ENCODE peak calls at places on chromosomes 11 and 22, in eight cellular contexts. One of them, this sample, is unnamed.

GRCh38 chr11:120335596-120335927 is 651 bp upstream of the ARHGEF12 start:
- DNase-seq in activated CD4-positive, alpha-beta T cell treated with anti-CD3 and anti-CD28 coated beads, Interleukin-2, amount 50 U/mL, for 1 hour: peak; percentile 18
- DNase-seq in AG09309: no peak
- DNase-seq in stimulated activated CD4-positive, alpha-beta T cell treated with anti-CD3 and anti-CD28 coated beads, TNF-alpha, amount 100 ng/mL, for 4 hours: no peak
- DNase-seq in HS-5: no peak
- DNase-seq in body of pancreas: peak; percentile 48
- DNase-seq in RCC 7860: no peak
- DNase-seq in stimulated activated CD8-positive, alpha-beta memory T cell treated with anti-CD3 and anti-CD28 coated beads, Interleukin-15, amount 100 ng/mL, for 48 hours: no peak
- DNase-seq in this sample: no peak

GRCh38 chr11:117643606-117644300 is 153.3 kb downstream of the DSCAML1 start:
- DNase-seq in activated CD4-positive, alpha-beta T cell treated with anti-CD3 and anti-CD28 coated beads, Interleukin-2, amount 50 U/mL, for 1 hour: no peak
- DNase-seq in AG09309: no peak
- DNase-seq in stimulated activated CD4-positive, alpha-beta T cell treated with anti-CD3 and anti-CD28 coated beads, TNF-alpha, amount 100 ng/mL, for 4 hours: no peak
- DNase-seq in HS-5: no peak
- DNase-seq in body of pancreas: no peak
- DNase-seq in RCC 7860: no peak
- DNase-seq in stimulated activated CD8-positive, alpha-beta memory T cell treated with anti-CD3 and anti-CD28 coated beads, Interleukin-15, amount 100 ng/mL, for 48 hours: no peak
- DNase-seq in this sample: no peak

GRCh38 chr11:112216591-112217105 is 9.6 kb upstream of the PTS start:
- DNase-seq in activated CD4-positive, alpha-beta T cell treated with anti-CD3 and anti-CD28 coated beads, Interleukin-2, amount 50 U/mL, for 1 hour: no peak
- DNase-seq in AG09309: no peak
- DNase-seq in stimulated activated CD4-positive, alpha-beta T cell treated with anti-CD3 and anti-CD28 coated beads, TNF-alpha, amount 100 ng/mL, for 4 hours: no peak
- DNase-seq in HS-5: no peak
- DNase-seq in body of pancreas: no peak
- DNase-seq in RCC 7860: no peak
- DNase-seq in stimulated activated CD8-positive, alpha-beta memory T cell treated with anti-CD3 and anti-CD28 coated beads, Interleukin-15, amount 100 ng/mL, for 48 hours: no peak
- DNase-seq in this sample: no peak

GRCh38 chr11:26219506-26220117 is 112.3 kb upstream of the ANO3 start:
- DNase-seq in activated CD4-positive, alpha-beta T cell treated with anti-CD3 and anti-CD28 coated beads, Interleukin-2, amount 50 U/mL, for 1 hour: no peak
- DNase-seq in AG09309: no peak
- DNase-seq in stimulated activated CD4-positive, alpha-beta T cell treated with anti-CD3 and anti-CD28 coated beads, TNF-alpha, amount 100 ng/mL, for 4 hours: no peak
- DNase-seq in HS-5: no peak
- DNase-seq in body of pancreas: no peak
- DNase-seq in RCC 7860: no peak
- DNase-seq in stimulated activated CD8-positive, alpha-beta memory T cell treated with anti-CD3 and anti-CD28 coated beads, Interleukin-15, amount 100 ng/mL, for 48 hours: no peak
- DNase-seq in this sample: no peak

GRCh38 chr22:50734343-50734771 is 3.6 kb upstream of the ACR start:
- DNase-seq in activated CD4-positive, alpha-beta T cell treated with anti-CD3 and anti-CD28 coated beads, Interleukin-2, amount 50 U/mL, for 1 hour: no peak
- DNase-seq in AG09309: no peak
- DNase-seq in stimulated activated CD4-positive, alpha-beta T cell treated with anti-CD3 and anti-CD28 coated beads, TNF-alpha, amount 100 ng/mL, for 4 hours: no peak
- DNase-seq in HS-5: no peak
- DNase-seq in body of pancreas: no peak
- DNase-seq in RCC 7860: no peak
- DNase-seq in stimulated activated CD8-positive, alpha-beta memory T cell treated with anti-CD3 and anti-CD28 coated beads, Interleukin-15, amount 100 ng/mL, for 48 hours: no peak
- DNase-seq in this sample: no peak

GRCh38 chr11:107043242-107043991 is 25.1 kb upstream of the GUCY1A2 start:
- DNase-seq in activated CD4-positive, alpha-beta T cell treated with anti-CD3 and anti-CD28 coated beads, Interleukin-2, amount 50 U/mL, for 1 hour: no peak
- DNase-seq in AG09309: peak; percentile 88
- DNase-seq in stimulated activated CD4-positive, alpha-beta T cell treated with anti-CD3 and anti-CD28 coated beads, TNF-alpha, amount 100 ng/mL, for 4 hours: no peak
- DNase-seq in HS-5: peak; percentile 92
- DNase-seq in body of pancreas: no peak
- DNase-seq in RCC 7860: peak; percentile 97
- DNase-seq in stimulated activated CD8-positive, alpha-beta memory T cell treated with anti-CD3 and anti-CD28 coated beads, Interleukin-15, amount 100 ng/mL, for 48 hours: no peak
- DNase-seq in this sample: peak; percentile 34

GRCh38 chr11:6771926-6772898 is at the start of gene OR2AG2:
- DNase-seq in activated CD4-positive, alpha-beta T cell treated with anti-CD3 and anti-CD28 coated beads, Interleukin-2, amount 50 U/mL, for 1 hour: no peak
- DNase-seq in AG09309: no peak
- DNase-seq in stimulated activated CD4-positive, alpha-beta T cell treated with anti-CD3 and anti-CD28 coated beads, TNF-alpha, amount 100 ng/mL, for 4 hours: no peak
- DNase-seq in HS-5: no peak
- DNase-seq in body of pancreas: peak; percentile 34
- DNase-seq in RCC 7860: no peak
- DNase-seq in stimulated activated CD8-positive, alpha-beta memory T cell treated with anti-CD3 and anti-CD28 coated beads, Interleukin-15, amount 100 ng/mL, for 48 hours: no peak
- DNase-seq in this sample: peak; percentile 7

GRCh38 chr22:20858615-20859416 is at the start of the genes PI4KA and SNAP29:
- DNase-seq in activated CD4-positive, alpha-beta T cell treated with anti-CD3 and anti-CD28 coated beads, Interleukin-2, amount 50 U/mL, for 1 hour: peak; percentile 97
- DNase-seq in AG09309: peak; percentile 92
- DNase-seq in stimulated activated CD4-positive, alpha-beta T cell treated with anti-CD3 and anti-CD28 coated beads, TNF-alpha, amount 100 ng/mL, for 4 hours: peak; percentile 92
- DNase-seq in HS-5: peak; percentile 86
- DNase-seq in body of pancreas: peak; percentile 99
- DNase-seq in RCC 7860: peak; percentile 92
- DNase-seq in stimulated activated CD8-positive, alpha-beta memory T cell treated with anti-CD3 and anti-CD28 coated beads, Interleukin-15, amount 100 ng/mL, for 48 hours: peak; percentile 97
- DNase-seq in this sample: peak; percentile 98

GRCh38 chr11:121714356-121714755 is 261.6 kb upstream of the SORL1-AS1 start:
- DNase-seq in activated CD4-positive, alpha-beta T cell treated with anti-CD3 and anti-CD28 coated beads, Interleukin-2, amount 50 U/mL, for 1 hour: no peak
- DNase-seq in AG09309: no peak
- DNase-seq in stimulated activated CD4-positive, alpha-beta T cell treated with anti-CD3 and anti-CD28 coated beads, TNF-alpha, amount 100 ng/mL, for 4 hours: no peak
- DNase-seq in HS-5: no peak
- DNase-seq in body of pancreas: no peak
- DNase-seq in RCC 7860: no peak
- DNase-seq in stimulated activated CD8-positive, alpha-beta memory T cell treated with anti-CD3 and anti-CD28 coated beads, Interleukin-15, amount 100 ng/mL, for 48 hours: no peak
- DNase-seq in this sample: no peak

GRCh38 chr11:83791557-83791956 is 505.4 kb upstream of the CCDC90B start:
- DNase-seq in activated CD4-positive, alpha-beta T cell treated with anti-CD3 and anti-CD28 coated beads, Interleukin-2, amount 50 U/mL, for 1 hour: no peak
- DNase-seq in AG09309: no peak
- DNase-seq in stimulated activated CD4-positive, alpha-beta T cell treated with anti-CD3 and anti-CD28 coated beads, TNF-alpha, amount 100 ng/mL, for 4 hours: no peak
- DNase-seq in HS-5: no peak
- DNase-seq in body of pancreas: no peak
- DNase-seq in RCC 7860: no peak
- DNase-seq in stimulated activated CD8-positive, alpha-beta memory T cell treated with anti-CD3 and anti-CD28 coated beads, Interleukin-15, amount 100 ng/mL, for 48 hours: no peak
- DNase-seq in this sample: no peak

GRCh38 chr11:46658259-46658658 is 40.9 kb downstream of the ATG13 start:
- DNase-seq in activated CD4-positive, alpha-beta T cell treated with anti-CD3 and anti-CD28 coated beads, Interleukin-2, amount 50 U/mL, for 1 hour: no peak
- DNase-seq in AG09309: peak; percentile 57
- DNase-seq in stimulated activated CD4-positive, alpha-beta T cell treated with anti-CD3 and anti-CD28 coated beads, TNF-alpha, amount 100 ng/mL, for 4 hours: no peak
- DNase-seq in HS-5: no peak
- DNase-seq in body of pancreas: peak; percentile 27
- DNase-seq in RCC 7860: no peak
- DNase-seq in stimulated activated CD8-positive, alpha-beta memory T cell treated with anti-CD3 and anti-CD28 coated beads, Interleukin-15, amount 100 ng/mL, for 48 hours: no peak
- DNase-seq in this sample: peak; percentile 42

GRCh38 chr22:24510694-24511625 is 15.8 kb downstream of the UPB1 start:
- DNase-seq in activated CD4-positive, alpha-beta T cell treated with anti-CD3 and anti-CD28 coated beads, Interleukin-2, amount 50 U/mL, for 1 hour: no peak
- DNase-seq in AG09309: peak; percentile 52
- DNase-seq in stimulated activated CD4-positive, alpha-beta T cell treated with anti-CD3 and anti-CD28 coated beads, TNF-alpha, amount 100 ng/mL, for 4 hours: no peak
- DNase-seq in HS-5: no peak
- DNase-seq in body of pancreas: peak; percentile 44
- DNase-seq in RCC 7860: peak; percentile 77
- DNase-seq in stimulated activated CD8-positive, alpha-beta memory T cell treated with anti-CD3 and anti-CD28 coated beads, Interleukin-15, amount 100 ng/mL, for 48 hours: no peak
- DNase-seq in this sample: peak; percentile 83

GRCh38 chr11:75560644-75561043 is 1.4 kb upstream of the SERPINH1 start:
- DNase-seq in activated CD4-positive, alpha-beta T cell treated with anti-CD3 and anti-CD28 coated beads, Interleukin-2, amount 50 U/mL, for 1 hour: no peak
- DNase-seq in AG09309: no peak
- DNase-seq in stimulated activated CD4-positive, alpha-beta T cell treated with anti-CD3 and anti-CD28 coated beads, TNF-alpha, amount 100 ng/mL, for 4 hours: no peak
- DNase-seq in HS-5: no peak
- DNase-seq in body of pancreas: no peak
- DNase-seq in RCC 7860: no peak
- DNase-seq in stimulated activated CD8-positive, alpha-beta memory T cell treated with anti-CD3 and anti-CD28 coated beads, Interleukin-15, amount 100 ng/mL, for 48 hours: no peak
- DNase-seq in this sample: no peak

GRCh38 chr22:47198801-47199251 is 436.4 kb downstream of the TBC1D22A start:
- DNase-seq in activated CD4-positive, alpha-beta T cell treated with anti-CD3 and anti-CD28 coated beads, Interleukin-2, amount 50 U/mL, for 1 hour: no peak
- DNase-seq in AG09309: no peak
- DNase-seq in stimulated activated CD4-positive, alpha-beta T cell treated with anti-CD3 and anti-CD28 coated beads, TNF-alpha, amount 100 ng/mL, for 4 hours: no peak
- DNase-seq in HS-5: no peak
- DNase-seq in body of pancreas: no peak
- DNase-seq in RCC 7860: no peak
- DNase-seq in stimulated activated CD8-positive, alpha-beta memory T cell treated with anti-CD3 and anti-CD28 coated beads, Interleukin-15, amount 100 ng/mL, for 48 hours: no peak
- DNase-seq in this sample: no peak

GRCh38 chr11:33160147-33160546 is 1.1 kb downstream of the CSTF3 start:
- DNase-seq in activated CD4-positive, alpha-beta T cell treated with anti-CD3 and anti-CD28 coated beads, Interleukin-2, amount 50 U/mL, for 1 hour: no peak
- DNase-seq in AG09309: no peak
- DNase-seq in stimulated activated CD4-positive, alpha-beta T cell treated with anti-CD3 and anti-CD28 coated beads, TNF-alpha, amount 100 ng/mL, for 4 hours: no peak
- DNase-seq in HS-5: no peak
- DNase-seq in body of pancreas: no peak
- DNase-seq in RCC 7860: peak; percentile 36
- DNase-seq in stimulated activated CD8-positive, alpha-beta memory T cell treated with anti-CD3 and anti-CD28 coated beads, Interleukin-15, amount 100 ng/mL, for 48 hours: no peak
- DNase-seq in this sample: peak; percentile 31

GRCh38 chr11:71489311-71490043 is 36.5 kb downstream of the NADSYN1 start:
- DNase-seq in activated CD4-positive, alpha-beta T cell treated with anti-CD3 and anti-CD28 coated beads, Interleukin-2, amount 50 U/mL, for 1 hour: no peak
- DNase-seq in AG09309: no peak
- DNase-seq in stimulated activated CD4-positive, alpha-beta T cell treated with anti-CD3 and anti-CD28 coated beads, TNF-alpha, amount 100 ng/mL, for 4 hours: no peak
- DNase-seq in HS-5: no peak
- DNase-seq in body of pancreas: no peak
- DNase-seq in RCC 7860: peak; percentile 58
- DNase-seq in stimulated activated CD8-positive, alpha-beta memory T cell treated with anti-CD3 and anti-CD28 coated beads, Interleukin-15, amount 100 ng/mL, for 48 hours: peak; percentile 47
- DNase-seq in this sample: no peak

GRCh38 chr22:20604776-20605221 is 97.4 kb downstream of the MED15 start:
- DNase-seq in activated CD4-positive, alpha-beta T cell treated with anti-CD3 and anti-CD28 coated beads, Interleukin-2, amount 50 U/mL, for 1 hour: no peak
- DNase-seq in AG09309: no peak
- DNase-seq in stimulated activated CD4-positive, alpha-beta T cell treated with anti-CD3 and anti-CD28 coated beads, TNF-alpha, amount 100 ng/mL, for 4 hours: no peak
- DNase-seq in HS-5: no peak
- DNase-seq in body of pancreas: no peak
- DNase-seq in RCC 7860: no peak
- DNase-seq in stimulated activated CD8-positive, alpha-beta memory T cell treated with anti-CD3 and anti-CD28 coated beads, Interleukin-15, amount 100 ng/mL, for 48 hours: no peak
- DNase-seq in this sample: no peak

GRCh38 chr22:38572065-38572464 is 2.1 kb upstream of the DMC1 start:
- DNase-seq in activated CD4-positive, alpha-beta T cell treated with anti-CD3 and anti-CD28 coated beads, Interleukin-2, amount 50 U/mL, for 1 hour: peak; percentile 25
- DNase-seq in AG09309: no peak
- DNase-seq in stimulated activated CD4-positive, alpha-beta T cell treated with anti-CD3 and anti-CD28 coated beads, TNF-alpha, amount 100 ng/mL, for 4 hours: no peak
- DNase-seq in HS-5: no peak
- DNase-seq in body of pancreas: peak; percentile 63
- DNase-seq in RCC 7860: peak; percentile 36
- DNase-seq in stimulated activated CD8-positive, alpha-beta memory T cell treated with anti-CD3 and anti-CD28 coated beads, Interleukin-15, amount 100 ng/mL, for 48 hours: no peak
- DNase-seq in this sample: peak; percentile 48

GRCh38 chr11:8250446-8250845 is 13.2 kb downstream of the LMO1 start:
- DNase-seq in activated CD4-positive, alpha-beta T cell treated with anti-CD3 and anti-CD28 coated beads, Interleukin-2, amount 50 U/mL, for 1 hour: no peak
- DNase-seq in AG09309: no peak
- DNase-seq in stimulated activated CD4-positive, alpha-beta T cell treated with anti-CD3 and anti-CD28 coated beads, TNF-alpha, amount 100 ng/mL, for 4 hours: no peak
- DNase-seq in HS-5: no peak
- DNase-seq in body of pancreas: peak; percentile 0
- DNase-seq in RCC 7860: no peak
- DNase-seq in stimulated activated CD8-positive, alpha-beta memory T cell treated with anti-CD3 and anti-CD28 coated beads, Interleukin-15, amount 100 ng/mL, for 48 hours: no peak
- DNase-seq in this sample: no peak

GRCh38 chr11:44622721-44623258 is 57.3 kb downstream of the CD82 start:
- DNase-seq in activated CD4-positive, alpha-beta T cell treated with anti-CD3 and anti-CD28 coated beads, Interleukin-2, amount 50 U/mL, for 1 hour: no peak
- DNase-seq in AG09309: no peak
- DNase-seq in stimulated activated CD4-positive, alpha-beta T cell treated with anti-CD3 and anti-CD28 coated beads, TNF-alpha, amount 100 ng/mL, for 4 hours: no peak
- DNase-seq in HS-5: no peak
- DNase-seq in body of pancreas: no peak
- DNase-seq in RCC 7860: no peak
- DNase-seq in stimulated activated CD8-positive, alpha-beta memory T cell treated with anti-CD3 and anti-CD28 coated beads, Interleukin-15, amount 100 ng/mL, for 48 hours: no peak
- DNase-seq in this sample: no peak

GRCh38 chr22:24592846-24593809 is at the start of gene LRRC75B:
- DNase-seq in activated CD4-positive, alpha-beta T cell treated with anti-CD3 and anti-CD28 coated beads, Interleukin-2, amount 50 U/mL, for 1 hour: no peak
- DNase-seq in AG09309: peak; percentile 42
- DNase-seq in stimulated activated CD4-positive, alpha-beta T cell treated with anti-CD3 and anti-CD28 coated beads, TNF-alpha, amount 100 ng/mL, for 4 hours: no peak
- DNase-seq in HS-5: peak; percentile 39
- DNase-seq in body of pancreas: peak; percentile 91
- DNase-seq in RCC 7860: peak; percentile 59
- DNase-seq in stimulated activated CD8-positive, alpha-beta memory T cell treated with anti-CD3 and anti-CD28 coated beads, Interleukin-15, amount 100 ng/mL, for 48 hours: peak; percentile 39
- DNase-seq in this sample: peak; percentile 67

GRCh38 chr11:57131080-57131790 is 50.5 kb upstream of the LRRC55 start:
- DNase-seq in activated CD4-positive, alpha-beta T cell treated with anti-CD3 and anti-CD28 coated beads, Interleukin-2, amount 50 U/mL, for 1 hour: no peak
- DNase-seq in AG09309: no peak
- DNase-seq in stimulated activated CD4-positive, alpha-beta T cell treated with anti-CD3 and anti-CD28 coated beads, TNF-alpha, amount 100 ng/mL, for 4 hours: no peak
- DNase-seq in HS-5: no peak
- DNase-seq in body of pancreas: peak; percentile 20
- DNase-seq in RCC 7860: no peak
- DNase-seq in stimulated activated CD8-positive, alpha-beta memory T cell treated with anti-CD3 and anti-CD28 coated beads, Interleukin-15, amount 100 ng/mL, for 48 hours: no peak
- DNase-seq in this sample: no peak

GRCh38 chr11:1548221-1549070 is 23.6 kb downstream of the DUSP8 start:
- DNase-seq in activated CD4-positive, alpha-beta T cell treated with anti-CD3 and anti-CD28 coated beads, Interleukin-2, amount 50 U/mL, for 1 hour: no peak
- DNase-seq in AG09309: peak; percentile 7
- DNase-seq in stimulated activated CD4-positive, alpha-beta T cell treated with anti-CD3 and anti-CD28 coated beads, TNF-alpha, amount 100 ng/mL, for 4 hours: no peak
- DNase-seq in HS-5: no peak
- DNase-seq in body of pancreas: peak; percentile 93
- DNase-seq in RCC 7860: peak; percentile 19
- DNase-seq in stimulated activated CD8-positive, alpha-beta memory T cell treated with anti-CD3 and anti-CD28 coated beads, Interleukin-15, amount 100 ng/mL, for 48 hours: no peak
- DNase-seq in this sample: no peak

GRCh38 chr22:37189011-37189466 is 992 bp upstream of the C1QTNF6 start:
- DNase-seq in activated CD4-positive, alpha-beta T cell treated with anti-CD3 and anti-CD28 coated beads, Interleukin-2, amount 50 U/mL, for 1 hour: no peak
- DNase-seq in AG09309: no peak
- DNase-seq in stimulated activated CD4-positive, alpha-beta T cell treated with anti-CD3 and anti-CD28 coated beads, TNF-alpha, amount 100 ng/mL, for 4 hours: no peak
- DNase-seq in HS-5: no peak
- DNase-seq in body of pancreas: no peak
- DNase-seq in RCC 7860: no peak
- DNase-seq in stimulated activated CD8-positive, alpha-beta memory T cell treated with anti-CD3 and anti-CD28 coated beads, Interleukin-15, amount 100 ng/mL, for 48 hours: no peak
- DNase-seq in this sample: no peak

GRCh38 chr22:42275176-42275575 is 4.7 kb upstream of the TCF20 start:
- DNase-seq in activated CD4-positive, alpha-beta T cell treated with anti-CD3 and anti-CD28 coated beads, Interleukin-2, amount 50 U/mL, for 1 hour: no peak
- DNase-seq in AG09309: no peak
- DNase-seq in stimulated activated CD4-positive, alpha-beta T cell treated with anti-CD3 and anti-CD28 coated beads, TNF-alpha, amount 100 ng/mL, for 4 hours: no peak
- DNase-seq in HS-5: no peak
- DNase-seq in body of pancreas: no peak
- DNase-seq in RCC 7860: no peak
- DNase-seq in stimulated activated CD8-positive, alpha-beta memory T cell treated with anti-CD3 and anti-CD28 coated beads, Interleukin-15, amount 100 ng/mL, for 48 hours: no peak
- DNase-seq in this sample: no peak

This sample was measured in HL-60.